ENCODE peak calls at places on chromosomes 7 and 10, in five cellular contexts. D is naive thymus-derived CD8-positive, alpha-beta T cell; T is stimulated activated naive CD8-positive, alpha-beta T cell treated with anti-CD3 and anti-CD28 coated beads, Interleukin-15, Interleukin-2, amounts not matched to agents 100 U/mL and 50 U/mL, for 24 hours; Z is kidney; E is T follicular helper cell. F is an unnamed sample.

GRCh38 chr7:139016931-139017511 is 18.8 kb downstream of the ZC3HAV1L start:
- DNase-seq in D (peak), T (peak), Z (no peak), E (peak), F (peak)

GRCh38 chr7:39882148-39882784 is 67.8 kb upstream of the CDK13 start:
- DNase-seq in D (no peak), T (no peak), Z (no peak), E (no peak), F (no peak)

GRCh38 chr10:69684020-69684980 is 54.3 kb downstream of the FAM241B start:
- DNase-seq in D (no peak), T (no peak), Z (peak), E (no peak), F (peak)

GRCh38 chr7:142866361-142867096 is 11.7 kb downstream of the EPHB6 start:
- DNase-seq in D (no peak), T (no peak), Z (no peak), E (no peak), F (peak)

GRCh38 chr7:30618961-30619360 is 24.3 kb downstream of the GARS1 start:
- DNase-seq in D (no peak), T (no peak), Z (no peak), E (no peak), F (no peak)

GRCh38 chr7:151808296-151809155 is 68.4 kb downstream of the PRKAG2 start:
- DNase-seq in D (no peak), T (no peak), Z (peak), E (no peak), F (no peak)

GRCh38 chr7:107690084-107690483 is 29.5 kb downstream of the SLC26A4 start:
- DNase-seq in D (no peak), T (no peak), Z (no peak), E (no peak), F (no peak)

GRCh38 chr7:55212176-55212575 is 153.0 kb upstream of the LANCL2 start:
- DNase-seq in D (no peak), T (no peak), Z (no peak), E (no peak), F (no peak)

GRCh38 chr7:2956526-2957368 is 86.9 kb downstream of the CARD11 start:
- DNase-seq in D (no peak), T (peak), Z (no peak), E (no peak), F (peak)

GRCh38 chr7:8291742-8292141 is 29.8 kb upstream of the ICA1 start:
- DNase-seq in D (no peak), T (no peak), Z (no peak), E (no peak), F (no peak)